ENCODE peak calls at places on chromosomes 7 and 10, in nine cellular contexts. N, C, R, T, I, W, D, B and U are unnamed samples.

GRCh38 chr10:82924711-82925110 is 1049.7 kb downstream of the NRG3 start:
- DNase-seq in T (no peak), B (no peak), W (no peak), D (no peak), I (no peak), R (no peak), N (no peak), C (no peak), U (no peak)

GRCh38 chr10:7945469-7946187 is 108.9 kb upstream of the GATA3 start:
- DNase-seq in R (no peak), B (no peak), D (no peak), T (no peak), C (no peak), W (peak), N (no peak), I (no peak), U (no peak)

GRCh38 chr7:96397936-96398596 is 76.2 kb upstream of the SLC25A13 start:
- DNase-seq in I (no peak), T (no peak), W (no peak), B (no peak), N (no peak), D (no peak), C (no peak), R (no peak), U (no peak)

GRCh38 chr10:11358923-11359560 is 252.4 kb downstream of the USP6NL start:
- DNase-seq in N (no peak), I (no peak), C (no peak), R (no peak), T (no peak), D (no peak), B (no peak), W (no peak), U (no peak)

GRCh38 chr10:126022841-126023240 is 126.5 kb downstream of the FANK1 start:
- DNase-seq in W (no peak), R (no peak), I (no peak), N (no peak), D (no peak), B (no peak), T (no peak), C (no peak), U (no peak)

GRCh38 chr7:133853706-133854276 is 273.3 kb upstream of the LRGUK start:
- DNase-seq in D (peak), R (peak), W (no peak), C (no peak), T (peak), I (peak), N (peak), B (no peak), U (no peak)

GRCh38 chr10:43229208-43230061 is 37.4 kb downstream of the RASGEF1A start:
- DNase-seq in C (peak), R (no peak), N (no peak), I (no peak), B (peak), W (no peak), T (no peak), D (no peak), U (no peak)

GRCh38 chr10:13074562-13075451 is 25.2 kb upstream of the OPTN start:
- DNase-seq in I (peak), C (peak), B (peak), N (peak), T (peak), D (no peak), R (peak), W (peak), U (peak)

GRCh38 chr10:28777911-28778310 is 100.6 kb downstream of the BAMBI start:
- DNase-seq in R (no peak), I (peak), B (no peak), N (no peak), D (no peak), W (no peak), C (no peak), T (no peak), U (no peak)

GRCh38 chr10:16116404-16117304 is 256.3 kb upstream of the MINDY3 start:
- DNase-seq in T (peak), N (peak), W (no peak), R (no peak), I (no peak), D (no peak), C (no peak), B (no peak), U (no peak)